ENCODE peak calls at places on chromosomes 12 and 14, in five cellular contexts. K is fibroblast of pulmonary artery, O is coronary artery, E is astrocyte of the spinal cord, Q is fibroblast of the aortic adventitia. C is an unnamed sample.

GRCh38 chr12:47366203-47366978 is 286.6 kb upstream of the AMIGO2 start:
- DNase-seq in K (no peak), O (no peak), E (no peak), Q (peak; percentile 35), C (no peak)

GRCh38 chr14:77861201-77861600 is 61.3 kb downstream of the ADCK1 start:
- DNase-seq in K (no peak), O (no peak), E (no peak), Q (no peak), C (no peak)

GRCh38 chr14:58824106-58824505 is 186.3 kb downstream of the DACT1 start:
- DNase-seq in K (no peak), O (no peak), E (no peak), Q (no peak), C (no peak)

GRCh38 chr12:19967486-19967885 is 400.9 kb upstream of the PDE3A start:
- DNase-seq in K (peak; percentile 97), O (no peak), E (peak; percentile 96), Q (peak; percentile 95), C (peak; percentile 36)

GRCh38 chr12:108773798-108774788 is 42.8 kb upstream of the CORO1C start:
- DNase-seq in K (peak; percentile 92), O (peak; percentile 96), E (peak; percentile 80), Q (peak; percentile 55), C (peak; percentile 63)

GRCh38 chr14:56135001-56135400 is 16.8 kb downstream of the PELI2 start:
- DNase-seq in K (no peak), O (no peak), E (no peak), Q (no peak), C (no peak)

GRCh38 chr12:67773896-67774295 is 125.4 kb downstream of the DYRK2 start:
- DNase-seq in K (no peak), O (no peak), E (peak; percentile 59), Q (peak; percentile 31), C (no peak)

GRCh38 chr12:119412811-119413794 is 78.6 kb downstream of the CCDC60 start:
- DNase-seq in K (peak; percentile 82), O (peak; percentile 75), E (peak; percentile 56), Q (peak; percentile 78), C (peak; percentile 3)

GRCh38 chr12:48832321-48833060 is 14.2 kb downstream of the CACNB3 start:
- DNase-seq in K (no peak), O (no peak), E (no peak), Q (no peak), C (no peak)

GRCh38 chr12:12357697-12358476 is 1.0 kb downstream of the BORCS5 start:
- DNase-seq in K (no peak), O (no peak), E (peak; percentile 36), Q (peak; percentile 33), C (no peak)

GRCh38 chr14:24430143-24430681 is 458 bp downstream of the KHNYN start:
- DNase-seq in K (peak; percentile 84), O (peak; percentile 92), E (peak; percentile 77), Q (peak; percentile 86), C (no peak)

GRCh38 chr12:23947395-23947794 is 2.1 kb downstream of the SOX5 start:
- DNase-seq in K (no peak), O (no peak), E (no peak), Q (no peak), C (no peak)

GRCh38 chr12:27751386-27752047 is 28.5 kb upstream of the KLHL42 start:
- DNase-seq in K (no peak), O (no peak), E (no peak), Q (no peak), C (no peak)

GRCh38 chr12:123389560-123390351 is 5.8 kb downstream of the KMT5A start:
- DNase-seq in K (no peak), O (peak; percentile 73), E (peak; percentile 26), Q (peak; percentile 21), C (no peak)

GRCh38 chr14:92693998-92694780 is 54.2 kb downstream of the LGMN start:
- DNase-seq in K (no peak), O (no peak), E (no peak), Q (peak; percentile 10), C (no peak)

GRCh38 chr14:22929848-22930364 is 730 bp upstream of the PRMT5 start:
- DNase-seq in K (no peak), O (no peak), E (no peak), Q (no peak), C (no peak)

GRCh38 chr12:857611-858010 is 91.9 kb downstream of the RAD52 start:
- DNase-seq in K (peak; percentile 66), O (no peak), E (peak; percentile 72), Q (peak; percentile 73), C (no peak)

GRCh38 chr14:31926123-31926522 is 151.0 kb upstream of the ARHGAP5 start:
- DNase-seq in K (peak; percentile 66), O (no peak), E (peak; percentile 46), Q (peak; percentile 55), C (no peak)

GRCh38 chr12:25591132-25591531 is 38.0 kb upstream of the LMNTD1 start:
- DNase-seq in K (peak; percentile 28), O (no peak), E (no peak), Q (peak; percentile 18), C (no peak)
- TF ChIP-seq CTCF in K (peak; percentile 22), O (no peak), E (peak; percentile 30), Q (peak; percentile 35), C (peak; percentile 42)

GRCh38 chr12:132205271-132206092 is 61.2 kb downstream of the NOC4L start:
- DNase-seq in K (no peak), O (no peak), E (no peak), Q (no peak), C (no peak)
- H3K4me3 ChIP-seq in K (no peak overlapping the region), O (peak overlapping the region; percentile 64), E (no peak overlapping the region), Q (no peak overlapping the region), C (no peak overlapping the region)

DNA sequence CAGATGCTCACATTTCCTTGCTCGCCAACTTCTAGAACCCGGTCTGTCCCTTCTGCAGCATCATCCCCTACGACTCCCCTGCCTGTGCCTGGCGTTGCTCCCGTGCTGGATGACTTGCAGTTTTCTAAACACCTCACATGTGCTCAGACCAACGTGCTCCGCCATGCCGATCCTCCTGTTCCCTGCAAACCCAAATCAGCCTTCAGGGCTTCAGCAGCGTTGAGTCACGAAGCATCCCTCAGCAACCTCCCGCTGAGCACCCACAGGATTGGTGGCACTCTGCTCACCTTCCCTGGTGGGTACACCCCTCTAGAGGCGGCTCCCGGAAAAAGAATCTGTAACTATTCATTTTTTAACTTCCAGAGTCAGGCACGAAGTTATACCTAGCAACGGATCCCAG is 2.8 kb upstream of the PIWIL1 start:
- DNase-seq in K (no peak), O (no peak), E (no peak), Q (no peak), C (no peak)
- TF ChIP-seq CTCF in K (no peak), O (no peak), E (no peak), Q (no peak), C (no peak)

DNA sequence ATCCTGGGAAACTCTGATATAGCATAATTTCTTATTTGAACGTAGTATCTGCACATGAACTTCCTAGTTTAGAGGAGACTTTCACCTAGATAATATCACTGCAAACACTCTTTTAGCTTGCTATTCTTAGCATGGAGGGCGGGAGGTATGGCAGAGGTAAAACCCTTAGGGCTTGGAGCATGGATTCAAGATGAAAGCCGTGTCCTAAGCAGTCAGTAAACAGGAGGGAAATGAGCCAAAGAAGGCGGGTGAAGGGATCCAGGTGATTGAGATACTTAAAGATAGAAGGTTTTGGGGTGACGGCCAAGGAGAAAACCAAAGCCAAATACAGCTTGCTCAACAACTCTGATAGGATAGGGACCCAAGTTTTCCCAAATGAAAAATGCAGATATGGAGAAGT is 107.1 kb upstream of the BCAT1 start:
- DNase-seq in K (no peak), O (no peak), E (no peak), Q (no peak), C (no peak)
- H3K4me3 ChIP-seq in K (no peak overlapping the region), O (no peak overlapping the region), E (no peak overlapping the region), Q (no peak overlapping the region), C (no peak overlapping the region)

DNA sequence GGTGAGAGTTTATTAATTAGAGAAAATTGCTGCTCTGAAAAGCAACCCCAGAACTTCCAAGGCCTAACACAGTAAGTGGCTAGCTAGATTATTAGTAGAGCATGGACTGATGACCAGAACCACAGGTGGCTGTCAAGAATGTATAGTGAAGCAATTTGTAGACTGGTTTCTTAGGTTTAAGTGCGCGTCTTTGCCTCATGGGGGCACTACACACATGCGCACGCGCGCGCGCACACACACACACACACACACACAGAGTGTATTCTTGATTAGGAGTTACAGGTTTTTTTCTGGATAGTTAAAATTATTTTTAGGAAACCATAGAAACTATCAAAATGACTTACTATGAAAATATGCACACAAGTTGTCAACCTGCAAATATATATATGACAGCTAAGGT is 66.5 kb downstream of the BHLHE41 start:
- DNase-seq in K (no peak), O (no peak), E (no peak), Q (no peak), C (no peak)
- TF ChIP-seq CTCF in K (no peak), O (no peak), E (peak; percentile 5), Q (no peak), C (peak; percentile 25)

DNA sequence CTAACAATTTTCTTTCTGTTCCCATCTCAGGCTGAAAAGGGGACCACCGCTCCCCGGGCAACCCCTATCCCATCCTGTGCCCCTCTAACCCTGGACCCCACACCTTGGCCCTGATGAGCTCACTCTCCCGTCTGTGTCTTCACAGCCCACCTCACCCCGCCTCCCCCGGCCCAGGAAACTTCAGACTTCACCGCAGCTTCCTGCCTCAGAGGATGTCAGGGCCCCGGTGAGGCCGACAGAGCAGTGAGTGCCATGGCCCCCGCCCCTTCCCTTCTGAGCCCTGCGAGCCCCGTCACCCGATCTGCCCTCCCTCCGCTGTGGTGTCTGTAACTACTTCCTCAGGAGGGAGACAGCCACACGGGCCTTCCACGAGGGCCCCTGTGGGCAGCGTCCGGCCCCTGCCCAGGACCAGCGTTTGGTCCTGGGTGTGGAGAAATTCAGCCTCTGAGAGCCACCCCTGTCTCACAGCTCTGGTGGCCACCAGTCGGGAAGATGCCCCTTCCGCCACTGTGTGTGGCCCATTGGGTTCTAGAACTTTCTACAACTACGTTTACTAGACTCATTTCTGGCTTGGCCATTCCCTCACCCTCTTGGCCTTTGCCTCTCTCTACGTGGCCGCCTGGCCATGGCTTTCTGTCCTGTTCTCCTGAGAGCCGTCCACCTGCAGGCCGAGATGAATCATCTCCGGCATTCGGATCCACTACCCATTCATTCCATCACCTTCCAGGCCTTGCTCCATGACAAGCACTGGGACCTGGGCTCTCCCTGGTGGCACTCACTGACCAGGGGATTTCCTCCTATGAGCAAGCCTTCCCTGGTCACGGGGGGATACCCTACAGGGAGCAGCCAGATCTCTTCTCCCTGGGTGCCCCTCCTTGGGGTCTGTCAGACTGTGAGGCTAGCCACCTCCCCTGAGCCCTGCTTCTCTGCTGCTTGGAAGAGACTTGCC is 3.4 kb downstream of the RHOF start:
- DNase-seq in K (no peak), O (no peak), E (no peak), Q (no peak), C (no peak)
- H3K4me3 ChIP-seq in K (no peak overlapping the region), O (no peak overlapping the region), E (no peak overlapping the region), Q (no peak overlapping the region), C (no peak overlapping the region)